ENCODE peak calls at places on chromosomes 13 and 19, in six cellular contexts. V is heart right ventricle, Z is psoas muscle, S is AG10803, X is foreskin fibroblast, Q is MCF 10A. I is an unnamed sample.

GRCh38 chr13:113638806-113639205 is 19.2 kb downstream of the ATP4B start:
- DNase-seq in S (no peak), Z (no peak), X (no peak), Q (no peak), V (no peak), I (no peak)

GRCh38 chr13:50744261-50744660 is 99.2 kb downstream of the DLEU7 start:
- DNase-seq in S (no peak), X (no peak), Q (no peak), V (no peak), Z (no peak), I (no peak)

GRCh38 chr13:60583196-60583908 is 186.3 kb downstream of the TDRD3 start:
- DNase-seq in Q (peak), X (no peak), V (no peak), Z (no peak), S (peak), I (no peak)

GRCh38 chr13:114067381-114067885 is 65.0 kb downstream of the RASA3 start:
- DNase-seq in X (peak), Q (peak), S (peak), V (no peak), Z (no peak), I (no peak)

GRCh38 chr13:62512194-62513141 is 1096.8 kb upstream of the PCDH20 start:
- DNase-seq in X (peak), V (no peak), Z (no peak), Q (peak), S (peak), I (no peak)

GRCh38 chr13:33323766-33324525 is 38.4 kb upstream of the STARD13 start:
- DNase-seq in V (no peak), X (peak), Z (no peak), S (peak), Q (no peak), I (no peak)

GRCh38 chr19:39372047-39372802 is 18.7 kb downstream of the PAF1 start:
- DNase-seq in X (peak), Q (peak), V (peak), Z (peak), S (peak), I (no peak)

GRCh38 chr13:110347535-110348308 is 40.6 kb downstream of the COL4A2 start:
- DNase-seq in X (peak), V (peak), Q (peak), Z (peak), S (peak), I (no peak)

GRCh38 chr19:19103167-19103566 is 35.1 kb downstream of the TMEM161A start:
- DNase-seq in V (no peak), Z (no peak), Q (no peak), X (no peak), S (no peak), I (no peak)

GRCh38 chr13:109095126-109095525 is 465.7 kb downstream of the MYO16 start:
- DNase-seq in V (no peak), X (no peak), Z (no peak), S (no peak), Q (no peak), I (no peak)

GRCh38 chr19:37012093-37012745 is 66.0 kb upstream of the ZNF420 start:
- DNase-seq in S (no peak), Z (no peak), V (no peak), Q (no peak), X (no peak), I (no peak)

GRCh38 chr13:35283856-35284255 is 192.6 kb downstream of the MAB21L1 start:
- DNase-seq in X (peak), Q (peak), S (peak), Z (no peak), V (no peak), I (no peak)

GRCh38 chr13:48949566-48950506 is 25.9 kb upstream of the FNDC3A start:
- DNase-seq in Q (no peak), S (no peak), V (no peak), Z (no peak), X (no peak), I (no peak)

GRCh38 chr13:110135977-110136597 is 170.9 kb downstream of the COL4A1 start:
- DNase-seq in Q (no peak), Z (no peak), S (no peak), X (no peak), V (no peak), I (no peak)

GRCh38 chr19:10116866-10117616 is 2.7 kb downstream of the EIF3G start:
- DNase-seq in S (no peak), Z (peak), V (no peak), Q (peak), X (no peak), I (peak)

GRCh38 chr13:90427322-90428272 is 919.9 kb upstream of the MIR17HG start:
- DNase-seq in Q (no peak), V (no peak), S (no peak), X (no peak), Z (no peak), I (no peak)

GRCh38 chr13:73870036-73870741 is 264.0 kb downstream of the KLF12 start:
- DNase-seq in X (peak), V (no peak), S (peak), Z (no peak), Q (peak), I (no peak)

GRCh38 chr19:48780684-48781391 is 25.5 kb downstream of the FGF21 start:
- DNase-seq in S (peak), Z (peak), Q (peak), V (no peak), X (peak), I (no peak)

GRCh38 chr13:47661076-47661475 is 340.0 kb downstream of the SUCLA2 start:
- DNase-seq in Z (no peak), X (peak), V (no peak), Q (peak), S (peak), I (no peak)

GRCh38 chr19:18114483-18114882 is 16.9 kb downstream of the MAST3 start:
- DNase-seq in S (no peak), Q (no peak), Z (no peak), V (no peak), X (no peak), I (no peak)

GRCh38 chr19:39679056-39679790 is 23.5 kb downstream of the LGALS16 start:
- DNase-seq in Z (peak), S (no peak), V (no peak), X (no peak), Q (no peak), I (no peak)

GRCh38 chr13:77300176-77301141 is 26.4 kb downstream of the MYCBP2 start:
- DNase-seq in Q (peak), X (peak), V (no peak), S (peak), Z (no peak), I (no peak)

GRCh38 chr19:31535691-31536460 is 186.6 kb upstream of the TSHZ3 start:
- DNase-seq in Q (no peak), X (no peak), S (no peak), Z (no peak), V (no peak), I (no peak)

GRCh38 chr19:19860756-19861390 is 4.8 kb upstream of the ZNF253 start:
- DNase-seq in Q (no peak), S (no peak), Z (no peak), V (no peak), X (no peak), I (peak)

GRCh38 chr19:34316741-34317241 is 48.2 kb upstream of the GPI start:
- DNase-seq in Q (peak), Z (no peak), V (no peak), X (peak), S (no peak), I (no peak)

GRCh38 chr19:51084505-51084904 is 1.8 kb upstream of the KLK14 start:
- DNase-seq in X (no peak), V (no peak), Q (no peak), Z (no peak), S (no peak), I (no peak)

GRCh38 chr13:109381546-109382180 is 404.7 kb downstream of the IRS2 start:
- DNase-seq in Z (no peak), V (no peak), Q (peak), S (peak), X (peak), I (no peak)

GRCh38 chr19:38370299-38370698 is 4.1 kb upstream of the PSMD8 start:
- DNase-seq in Z (no peak), X (no peak), S (no peak), Q (no peak), V (no peak), I (no peak)

GRCh38 chr13:48349525-48349924 is 46.0 kb downstream of the RB1 start:
- DNase-seq in V (no peak), S (no peak), X (no peak), Q (no peak), Z (no peak), I (no peak)

GRCh38 chr13:35292329-35292728 is 184.2 kb downstream of the MAB21L1 start:
- DNase-seq in Z (no peak), X (no peak), S (no peak), Q (no peak), V (no peak), I (no peak)

GRCh38 chr19:934197-934840 is 8.5 kb downstream of the ARID3A start:
- DNase-seq in Z (no peak), X (no peak), V (peak), Q (no peak), S (no peak), I (no peak)

GRCh38 chr13:113649212-113649611 is 8.8 kb downstream of the ATP4B start:
- DNase-seq in X (no peak), V (no peak), Z (peak), Q (no peak), S (no peak), I (peak)

GRCh38 chr19:7426986-7427385 is 61.8 kb downstream of the PEX11G start:
- DNase-seq in X (no peak), Z (no peak), S (no peak), Q (no peak), V (no peak), I (no peak)

GRCh38 chr13:93687261-93687660 is 460.7 kb downstream of the GPC6 start:
- DNase-seq in Q (no peak), S (peak), Z (no peak), X (no peak), V (no peak), I (no peak)

GRCh38 chr13:34156841-34157365 is 339.0 kb downstream of the RFC3 start:
- DNase-seq in Q (peak), S (peak), X (peak), V (peak), Z (no peak), I (peak)

GRCh38 chr13:114140909-114141255 is 8.5 kb upstream of the RASA3 start:
- DNase-seq in V (no peak), S (no peak), Z (no peak), X (no peak), Q (no peak), I (peak)

GRCh38 chr19:52391135-52391534 is 6.5 kb upstream of the ZNF528 start:
- DNase-seq in Q (no peak), Z (no peak), S (no peak), V (no peak), X (no peak), I (no peak)
- TF ChIP-seq CTCF in Q (no peak), Z (no peak), S (no peak), V (no peak), X (no peak), I (no peak)

DNA sequence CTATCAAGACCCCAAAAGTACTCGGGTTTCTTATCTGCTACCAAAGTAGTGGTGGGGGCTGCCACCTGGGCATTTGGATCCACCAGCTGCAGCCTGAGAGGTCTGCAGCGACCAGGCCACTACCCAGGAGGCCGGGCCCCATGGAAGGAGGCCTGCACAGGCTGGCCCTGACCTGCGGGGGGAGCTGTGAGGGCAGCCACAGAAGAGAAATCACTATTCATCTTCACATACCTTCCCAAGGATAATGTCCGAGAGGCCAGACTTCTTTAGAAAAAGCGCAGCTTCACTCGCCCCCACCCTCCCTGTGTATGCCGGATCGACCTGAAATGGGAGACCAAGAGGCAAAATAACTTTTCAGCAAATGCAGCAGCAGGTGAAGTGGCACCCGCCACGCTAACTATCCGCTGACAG is 30.1 kb downstream of the EPS15L1 start:
- DNase-seq in Z (no peak), X (no peak), V (no peak), S (no peak), Q (peak), I (no peak)
- TF ChIP-seq CTCF in Z (peak), X (peak), V (peak), S (peak), Q (peak), I (peak)

GRCh38 chr19:2630352-2631001 is 72.0 kb downstream of the GNG7 start:
- DNase-seq in Q (no peak), X (no peak), Z (peak), V (no peak), S (no peak), I (no peak)

GRCh38 chr19:2633693-2634075 is 68.8 kb downstream of the GNG7 start:
- DNase-seq in X (no peak), V (no peak), Z (no peak), Q (no peak), S (no peak), I (no peak)

GRCh38 chr19:2629491-2630351 is 72.8 kb downstream of the GNG7 start:
- DNase-seq in V (no peak), X (no peak), Z (peak), S (no peak), Q (no peak), I (peak)

GRCh38 chr19:2628597-2628996 is 73.9 kb downstream of the GNG7 start:
- DNase-seq in V (no peak), Z (no peak), Q (no peak), S (no peak), X (no peak), I (no peak)

DNA sequence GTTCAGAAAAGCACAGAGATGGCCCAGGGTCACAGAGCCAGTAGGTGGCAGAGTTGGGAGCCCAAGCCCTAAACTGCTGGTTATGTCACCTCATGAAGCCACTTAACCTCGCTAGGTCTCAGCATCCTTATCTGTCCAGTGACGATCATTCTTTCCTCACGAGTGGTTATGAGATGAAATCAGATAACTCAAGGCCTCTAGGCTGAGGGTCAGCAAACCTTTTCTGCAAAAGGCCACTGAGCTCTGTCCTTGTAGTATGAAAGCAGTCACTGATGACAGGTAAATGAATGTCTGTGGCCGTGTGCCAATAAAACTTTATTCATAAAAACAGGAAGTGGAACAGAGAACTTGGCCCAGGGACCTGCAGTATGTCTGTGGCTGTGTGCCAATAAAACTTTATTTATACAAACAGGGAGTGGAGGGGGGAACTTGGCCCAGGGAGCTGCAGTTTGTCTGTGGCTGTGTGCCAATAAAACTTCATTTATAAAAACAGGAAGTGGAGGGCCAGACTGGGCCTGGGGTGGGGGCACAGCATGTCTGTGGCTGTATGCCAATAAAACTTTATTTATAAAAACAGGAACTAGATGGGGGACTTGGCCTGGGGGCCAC is 71.2 kb downstream of the GNG7 start:
- DNase-seq in V (no peak), S (peak), Q (no peak), Z (peak), X (no peak), I (peak)
- TF ChIP-seq CTCF in V (no peak), S (no peak), Q (no peak), Z (no peak), X (no peak), I (no peak)

GRCh38 chr13:51912091-51912490 is 50.3 kb downstream of the CCDC70 start:
- DNase-seq in S (no peak), X (no peak), V (no peak), Z (no peak), Q (no peak), I (no peak)
- TF ChIP-seq CTCF in S (no peak), X (no peak), V (no peak), Z (no peak), Q (no peak), I (no peak)

DNA sequence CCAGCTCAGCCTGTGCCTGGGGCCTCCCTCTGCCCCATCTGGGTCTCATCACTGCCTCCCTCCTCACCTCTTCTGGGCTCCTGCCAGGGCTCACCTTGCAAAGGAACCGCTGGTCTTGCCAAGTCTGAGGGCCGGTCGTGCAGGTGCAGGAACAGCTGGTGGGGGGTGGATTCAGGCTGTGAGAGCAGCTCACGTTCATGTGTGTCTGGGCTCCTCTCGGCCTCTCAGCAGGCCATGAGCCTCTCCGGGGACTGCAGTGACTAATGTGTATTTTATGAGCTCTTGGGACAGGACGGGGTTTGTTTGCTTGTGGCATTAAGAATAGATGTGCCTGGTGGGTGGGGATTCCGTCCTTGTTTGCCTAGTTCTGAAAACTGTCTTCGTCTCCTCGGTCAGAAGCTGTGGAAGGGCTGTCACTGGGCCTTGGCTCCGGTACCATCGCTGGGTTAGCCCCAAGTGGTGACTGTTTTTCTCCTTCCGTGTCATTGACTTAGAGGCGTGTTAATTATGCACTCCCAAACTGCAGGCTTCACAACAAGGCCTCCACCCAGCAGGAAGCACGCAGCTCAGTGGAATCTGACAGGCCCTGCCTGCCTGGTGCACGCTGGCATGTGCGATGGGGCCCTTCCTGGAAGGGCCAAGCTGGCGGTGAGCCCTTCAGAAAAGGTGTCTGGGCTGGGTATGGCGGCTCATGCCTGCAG is 77.6 kb downstream of the KDM4B start:
- DNase-seq in V (no peak), S (peak), X (peak), Z (peak), Q (peak), I (peak)
- TF ChIP-seq CTCF in V (no peak), S (no peak), X (no peak), Z (no peak), Q (no peak), I (no peak)

GRCh38 chr13:29105779-29106178 is 285.6 kb downstream of the MTUS2 start:
- DNase-seq in V (no peak), S (no peak), Z (no peak), X (no peak), Q (peak), I (no peak)
- TF ChIP-seq CTCF in V (no peak), S (no peak), Z (no peak), X (no peak), Q (no peak), I (no peak)